ENCODE peak calls at places on chromosomes 6 and 20, in four cellular contexts. S is H9; T is Calu3; O is CD8-positive, alpha-beta T cell. E is an unnamed sample.

GRCh38 chr20:53085720-53086119 is 113.6 kb downstream of the TSHZ2 start:
- DNase-seq in S (no peak), T (no peak), O (no peak), E (no peak)

GRCh38 chr6:162289972-162290371 is 437.6 kb downstream of the PRKN start:
- DNase-seq in S (no peak), T (no peak), O (no peak), E (no peak)

GRCh38 chr20:17762873-17763557 is 63.2 kb downstream of the BANF2 start:
- DNase-seq in S (peak; percentile 49), T (no peak), O (no peak), E (no peak)

GRCh38 chr6:2557181-2557720 is 193.5 kb downstream of the MYLK4 start:
- DNase-seq in S (no peak), T (no peak), O (no peak), E (no peak)

GRCh38 chr6:72084992-72085569 is 198.7 kb downstream of the RIMS1 start:
- DNase-seq in S (no peak), T (no peak), O (no peak), E (peak; percentile 34)

GRCh38 chr6:110053395-110054240 is 75.5 kb downstream of the GPR6 start:
- DNase-seq in S (no peak), T (peak; percentile 44), O (no peak), E (peak; percentile 67)

GRCh38 chr6:168377856-168378832 is 58.6 kb upstream of the DACT2 start:
- DNase-seq in S (no peak), T (no peak), O (no peak), E (no peak)

GRCh38 chr20:47354710-47355488 is 1.6 kb downstream of the ZMYND8 start:
- DNase-seq in S (no peak), T (no peak), O (no peak), E (no peak)

GRCh38 chr6:88268508-88268907 is 102.4 kb upstream of the CNR1 start:
- DNase-seq in S (no peak), T (no peak), O (no peak), E (no peak)

GRCh38 chr20:689947-690346 is 14.3 kb upstream of the SCRT2 start:
- DNase-seq in S (no peak), T (no peak), O (no peak), E (no peak)

GRCh38 chr6:43797919-43798318 is 27.9 kb downstream of the VEGFA start:
- DNase-seq in S (no peak), T (no peak), O (no peak), E (no peak)

GRCh38 chr6:82078286-82078908 is 169.1 kb downstream of the IBTK start:
- DNase-seq in S (no peak), T (no peak), O (no peak), E (peak; percentile 29)

GRCh38 chr6:45441811-45442453 is 64.2 kb upstream of the SUPT3H start:
- DNase-seq in S (no peak), T (no peak), O (no peak), E (no peak)

GRCh38 chr6:160102956-160103824 is 18.4 kb upstream of the SLC22A1 start:
- DNase-seq in S (peak; percentile 66), T (peak; percentile 26), O (no peak), E (peak; percentile 43)

GRCh38 chr6:44176935-44177509 is 18.4 kb downstream of the CAPN11 start:
- DNase-seq in S (no peak), T (no peak), O (no peak), E (no peak)

GRCh38 chr6:37788259-37788658 is 31.3 kb upstream of the ZFAND3 start:
- DNase-seq in S (no peak), T (no peak), O (no peak), E (no peak)

GRCh38 chr6:143579703-143580102 is 68.2 kb upstream of the FUCA2 start:
- DNase-seq in S (no peak), T (no peak), O (no peak), E (peak; percentile 93)

GRCh38 chr6:42239736-42240375 is 22.2 kb upstream of the MRPS10 start:
- DNase-seq in S (no peak), T (no peak), O (no peak), E (peak; percentile 49)

GRCh38 chr6:13445005-13445743 is 42.2 kb downstream of the GFOD1 start:
- DNase-seq in S (no peak), T (no peak), O (peak; percentile 59), E (peak; percentile 49)

GRCh38 chr20:47271216-47271615 is 85.3 kb downstream of the ZMYND8 start:
- DNase-seq in S (no peak), T (no peak), O (no peak), E (no peak)

GRCh38 chr20:21184810-21185209 is 58.9 kb downstream of the KIZ start:
- DNase-seq in S (no peak), T (no peak), O (no peak), E (peak; percentile 60)

GRCh38 chr6:19803331-19804330 is 33.5 kb upstream of the ID4 start:
- DNase-seq in S (no peak), T (no peak), O (no peak), E (no peak)

GRCh38 chr20:57047281-57048026 is 219.0 kb downstream of the BMP7 start:
- DNase-seq in S (no peak), T (peak; percentile 44), O (no peak), E (no peak)

GRCh38 chr6:33507261-33507660 is 52.9 kb downstream of the ZBTB9 start:
- DNase-seq in S (no peak), T (no peak), O (no peak), E (no peak)

GRCh38 chr20:53786071-53786444 is 192.4 kb upstream of the ZNF217 start:
- DNase-seq in S (no peak), T (peak; percentile 16), O (no peak), E (no peak)

DNA sequence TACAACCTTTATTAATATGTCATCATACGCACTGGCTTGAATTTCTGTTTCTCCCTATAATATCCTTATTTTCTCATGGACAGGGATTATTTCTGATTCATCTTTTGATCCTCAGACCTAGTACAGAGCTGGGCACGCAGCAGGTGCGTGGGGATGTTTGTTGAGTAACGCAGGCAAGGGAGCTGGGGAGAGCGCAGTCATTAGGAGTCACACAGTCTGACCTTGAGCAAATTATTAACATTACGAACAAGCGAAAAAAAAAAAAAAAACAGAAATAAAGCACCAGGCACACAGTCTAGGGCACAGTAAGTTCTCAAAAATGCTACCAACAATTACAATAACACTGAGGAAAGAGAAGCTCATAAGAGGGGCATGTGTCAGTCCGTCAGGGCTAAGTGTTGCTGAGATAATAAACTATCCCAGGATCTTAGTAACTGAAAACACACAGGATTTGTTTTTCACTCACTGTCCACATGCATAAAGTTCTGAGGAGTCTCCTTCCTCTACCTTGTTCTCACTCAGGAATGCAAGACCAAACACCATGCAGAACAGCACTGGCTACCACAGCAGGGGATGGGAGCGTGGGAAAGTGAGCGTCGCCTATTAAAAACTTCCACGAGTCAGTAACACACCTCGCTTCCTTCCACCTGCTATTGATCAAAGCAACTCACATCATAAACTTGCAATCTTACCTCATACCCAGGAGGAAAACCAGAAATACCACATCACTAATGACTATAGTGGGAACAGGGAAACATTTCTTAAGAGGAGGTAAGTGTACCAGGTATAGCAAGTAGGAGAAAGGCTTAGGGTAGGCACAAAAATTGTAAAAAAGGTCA is 56.9 kb downstream of the PDE10A start:
- DNase-seq in S (no peak), T (peak; percentile 54), O (no peak), E (no peak)
- TF ChIP-seq CTCF in S (no peak), T (no peak), O (no peak), E (no peak)

DNA sequence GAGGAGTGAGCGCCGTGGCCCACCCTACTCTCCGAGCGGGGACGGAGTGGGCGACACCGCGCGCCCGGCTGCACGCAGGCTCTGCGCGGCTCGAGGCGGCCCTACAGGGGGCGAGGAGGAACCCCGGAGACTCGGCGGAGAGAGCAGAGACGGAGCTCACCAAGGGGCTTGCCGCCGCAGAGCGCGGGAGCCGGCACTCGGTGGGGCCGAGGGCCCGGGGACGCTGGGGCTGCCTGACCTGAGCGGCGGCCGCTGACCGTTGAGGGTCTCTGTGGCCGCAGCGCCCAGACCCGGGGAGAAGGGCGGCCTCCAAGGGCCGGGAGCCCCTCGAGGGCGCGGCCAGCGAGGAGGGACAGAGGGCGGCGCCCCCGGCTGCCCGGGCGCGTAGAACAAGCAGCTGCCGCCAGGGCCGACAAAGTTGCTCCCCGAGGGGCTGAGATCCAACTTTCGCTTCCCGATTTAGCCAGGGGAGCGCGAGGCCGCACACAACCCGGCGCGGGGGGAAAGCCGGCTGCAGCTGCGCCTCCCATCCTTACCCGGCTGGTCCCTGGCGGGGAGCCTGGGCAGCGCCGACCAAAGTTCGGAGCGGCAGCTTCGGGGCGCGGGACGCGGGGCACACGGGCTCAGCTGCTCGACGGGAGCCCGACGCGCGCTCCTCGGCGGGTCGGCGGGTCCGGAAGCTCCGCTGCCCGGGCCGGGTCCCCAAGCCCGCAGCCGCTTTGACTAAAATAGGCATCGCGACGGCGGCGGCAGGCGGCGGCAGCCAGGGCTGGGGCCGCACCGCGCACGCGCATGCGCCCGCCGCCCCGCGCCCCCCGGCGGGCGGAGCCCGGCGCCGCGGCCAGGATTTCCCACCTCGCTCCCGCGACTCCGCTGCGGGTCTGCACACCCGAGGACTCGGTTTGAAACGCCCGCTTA is 43.1 kb downstream of the POPDC3 start:
- DNase-seq in S (peak; percentile 68), T (peak; percentile 49), O (no peak), E (peak; percentile 59)
- TF ChIP-seq CTCF in S (peak; percentile 19), T (no peak), O (no peak), E (peak; percentile 12)

DNA sequence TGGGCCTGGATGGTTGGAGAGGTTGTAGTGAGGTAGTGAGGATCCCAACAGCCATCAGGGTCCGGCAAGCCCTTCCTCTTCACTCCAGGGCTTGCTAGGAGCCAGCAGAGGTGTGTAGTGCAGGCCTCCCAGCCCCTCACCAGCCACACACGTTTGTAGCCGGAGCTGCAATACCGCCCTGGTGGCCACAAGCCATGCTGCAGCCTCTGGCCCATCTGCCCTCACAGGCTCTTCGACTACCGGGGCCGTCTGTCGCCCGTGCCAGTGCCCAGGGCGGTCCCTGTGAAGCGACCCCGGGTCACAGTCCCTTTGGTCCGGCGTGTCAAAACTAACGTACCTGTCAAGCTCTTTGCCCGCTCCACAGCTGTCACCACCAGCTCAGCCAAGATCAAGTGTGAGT is 36.4 kb downstream of the EIF2S2 start:
- DNase-seq in S (peak; percentile 49), T (no peak), O (no peak), E (no peak)
- TF ChIP-seq CTCF in S (peak; percentile 60), T (peak; percentile 43), O (no peak), E (no peak)

DNA sequence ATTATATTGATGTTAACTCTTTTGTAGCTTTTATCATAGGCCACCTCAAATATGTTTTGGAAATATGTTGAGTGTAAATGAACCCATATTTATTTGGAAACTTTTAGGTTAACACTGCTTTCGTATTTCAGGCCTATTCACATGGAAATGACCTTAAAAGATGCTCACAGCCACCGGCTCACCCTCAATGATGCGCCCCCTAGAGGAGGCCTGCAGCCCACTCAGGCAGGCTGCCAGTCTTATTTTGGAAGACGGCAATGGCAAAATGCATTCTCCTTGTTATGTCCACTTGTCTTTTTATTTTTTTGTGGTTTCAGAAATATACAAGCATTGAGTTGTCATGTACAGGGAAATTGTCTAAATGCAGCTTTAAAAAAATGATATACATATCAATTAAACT is 869.7 kb downstream of the PHF3 start:
- DNase-seq in S (peak; percentile 66), T (no peak), O (no peak), E (no peak)
- TF ChIP-seq CTCF in S (peak; percentile 97), T (no peak), O (no peak), E (peak; percentile 25)

GRCh38 chr6:108453601-108454157 is 107.0 kb upstream of the FOXO3 start:
- DNase-seq in S (no peak), T (no peak), O (no peak), E (peak; percentile 43)
- TF ChIP-seq CTCF in S (no peak), T (no peak), O (no peak), E (no peak)

DNA sequence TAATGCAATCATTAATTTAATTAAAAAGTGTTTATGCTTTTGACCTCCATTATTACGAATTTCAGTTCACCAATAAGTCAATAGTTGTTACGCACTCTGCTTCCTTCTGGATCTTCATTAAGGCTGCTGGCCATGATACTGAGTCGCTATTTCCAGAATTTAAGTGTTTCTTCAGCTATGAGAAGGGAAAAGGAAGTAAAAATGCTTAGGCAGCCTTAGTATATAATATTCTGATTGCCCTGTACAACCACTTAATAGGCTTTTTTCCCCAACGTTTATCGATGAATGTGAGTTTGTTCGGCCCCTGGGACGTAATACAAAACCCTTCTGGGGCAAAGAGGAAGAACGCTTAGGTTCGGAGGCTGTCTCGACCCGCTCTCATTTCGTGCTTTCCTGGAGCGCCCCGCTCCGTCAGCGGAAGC is 644 bp downstream of the OARD1 start:
- DNase-seq in S (no peak), T (no peak), O (no peak), E (no peak)
- TF ChIP-seq CTCF in S (no peak), T (no peak), O (no peak), E (peak; percentile 27)